ENCODE peak calls at places on chromosomes 7 and 10, in four cellular contexts. P is HEK293T, G is IMR-90, N is HepG2. J is an unnamed sample.

GRCh38 chr10:132987671-132988571 is 45.6 kb upstream of the CFAP46 start:
- DNase-seq in G (peak; percentile 87), P (no peak), N (no peak), J (no peak)

GRCh38 chr7:94056796-94057207 is 52.6 kb upstream of the BET1 start:
- DNase-seq in P (no peak), N (no peak), G (peak; percentile 98), J (no peak)

GRCh38 chr10:102405108-102405561 is 9.6 kb downstream of the NFKB2 start:
- DNase-seq in P (no peak), N (no peak), G (no peak), J (no peak)

GRCh38 chr10:129891806-129892205 is 72.3 kb downstream of the EBF3 start:
- DNase-seq in G (no peak), P (no peak), N (no peak), J (no peak)

GRCh38 chr7:30594055-30594539 is 581 bp upstream of the GARS1 start:
- DNase-seq in G (peak; percentile 24), P (peak; percentile 37), N (peak; percentile 60), J (peak; percentile 60)

GRCh38 chr10:31650010-31650409 is 278.6 kb downstream of the ARHGAP12 start:
- DNase-seq in P (no peak), G (peak; percentile 92), N (no peak), J (no peak)

GRCh38 chr7:101154693-101155102 is 422 bp downstream of the AP1S1 start:
- DNase-seq in P (no peak), G (no peak), N (no peak), J (no peak)

GRCh38 chr10:72080042-72081035 is 8.0 kb downstream of the SPOCK2 start:
- DNase-seq in N (no peak), G (no peak), P (no peak), J (no peak)

GRCh38 chr7:128830231-128831177 is at the start of gene FLNC:
- DNase-seq in G (peak; percentile 71), N (no peak), P (peak; percentile 45), J (peak; percentile 74)

GRCh38 chr10:59896186-59896585 is 10.2 kb downstream of the CCDC6 start:
- DNase-seq in P (no peak), N (no peak), G (no peak), J (no peak)

GRCh38 chr10:37379991-37380390 is 254.6 kb downstream of the ANKRD30A start:
- DNase-seq in G (no peak), P (no peak), N (no peak), J (no peak)

GRCh38 chr10:100863433-100863832 is 49.3 kb upstream of the SLF2 start:
- DNase-seq in P (no peak), G (no peak), N (no peak), J (no peak)

GRCh38 chr10:123995082-123995460 is 98.3 kb downstream of the CHST15 start:
- DNase-seq in N (no peak), P (no peak), G (peak; percentile 2), J (no peak)

GRCh38 chr7:158191671-158192070 is 396.0 kb downstream of the PTPRN2 start:
- DNase-seq in G (no peak), N (no peak), P (no peak), J (no peak)

GRCh38 chr7:46220066-46220630 is 299.1 kb upstream of the IGFBP3 start:
- DNase-seq in P (no peak), N (no peak), G (peak; percentile 23), J (no peak)

GRCh38 chr10:61994404-61995031 is 93.0 kb downstream of the ARID5B start:
- DNase-seq in N (no peak), P (no peak), G (no peak), J (no peak)

GRCh38 chr7:95886501-95887090 is 114.2 kb downstream of the DYNC1I1 start:
- DNase-seq in G (peak; percentile 19), P (no peak), N (peak; percentile 35), J (no peak)

GRCh38 chr7:44759246-44759645 is 10.6 kb downstream of the ZMIZ2 start:
- DNase-seq in P (no peak), G (no peak), N (no peak), J (no peak)

GRCh38 chr7:138204285-138204988 is 128.2 kb downstream of the AKR1D1 start:
- DNase-seq in N (no peak), P (peak; percentile 36), G (no peak), J (no peak)

GRCh38 chr10:71638087-71638576 is 81.4 kb downstream of the C10orf105 start:
- DNase-seq in G (no peak), P (no peak), N (peak; percentile 93), J (peak; percentile 89)

GRCh38 chr7:30971840-30972563 is 8.2 kb downstream of the GHRHR start:
- DNase-seq in N (no peak), P (no peak), G (no peak), J (no peak)

GRCh38 chr7:51649-52048 is 140.7 kb upstream of the FAM20C start:
- DNase-seq in N (no peak), G (no peak), P (no peak), J (no peak)

GRCh38 chr10:90470971-90471370 is 386.9 kb downstream of the HTR7 start:
- DNase-seq in P (no peak), N (no peak), G (no peak), J (no peak)

GRCh38 chr7:126483972-126484371 is 768.8 kb downstream of the GRM8 start:
- DNase-seq in P (no peak), G (no peak), N (no peak), J (no peak)

GRCh38 chr7:44225566-44226395 is 25.0 kb downstream of the YKT6 start:
- DNase-seq in N (no peak), G (no peak), P (no peak), J (no peak)

GRCh38 chr10:63494951-63495350 is 26.2 kb upstream of the REEP3 start:
- DNase-seq in G (no peak), N (no peak), P (no peak), J (no peak)

GRCh38 chr10:114519306-114519669 is 115.0 kb upstream of the AFAP1L2 start:
- DNase-seq in P (no peak), G (no peak), N (no peak), J (no peak)

GRCh38 chr10:76675951-76676587 is 961.5 kb downstream of the KCNMA1 start:
- DNase-seq in N (no peak), P (no peak), G (no peak), J (no peak)
- TF ChIP-seq BHLHE40 in N (no peak), P (no peak), G (no peak), J (no peak)

GRCh38 chr10:44193156-44193555 is 191.7 kb downstream of the CXCL12 start:
- DNase-seq in N (no peak), P (no peak), G (no peak), J (no peak)
- TF ChIP-seq BHLHE40 in N (no peak), P (no peak), G (no peak), J (no peak)

GRCh38 chr10:73956476-73957338 is 41.2 kb upstream of the VCL start:
- DNase-seq in P (no peak), N (no peak), G (peak; percentile 62), J (peak; percentile 92)
- TF ChIP-seq BHLHE40 in P (no peak), N (no peak), G (no peak), J (peak; percentile 41)

GRCh38 chr7:106425017-106425719 is 140.4 kb upstream of the NAMPT start:
- DNase-seq in N (no peak), G (peak; percentile 100), P (no peak), J (no peak)
- TF ChIP-seq BHLHE40 in N (no peak), G (peak; percentile 81), P (no peak), J (peak; percentile 54)

GRCh38 chr10:51057925-51058324 is 16.4 kb upstream of the PRKG1 start:
- DNase-seq in P (no peak), G (no peak), N (no peak), J (no peak)

GRCh38 chr10:51063166-51063565 is 11.1 kb upstream of the PRKG1 start:
- DNase-seq in P (no peak), N (no peak), G (no peak), J (no peak)

DNA sequence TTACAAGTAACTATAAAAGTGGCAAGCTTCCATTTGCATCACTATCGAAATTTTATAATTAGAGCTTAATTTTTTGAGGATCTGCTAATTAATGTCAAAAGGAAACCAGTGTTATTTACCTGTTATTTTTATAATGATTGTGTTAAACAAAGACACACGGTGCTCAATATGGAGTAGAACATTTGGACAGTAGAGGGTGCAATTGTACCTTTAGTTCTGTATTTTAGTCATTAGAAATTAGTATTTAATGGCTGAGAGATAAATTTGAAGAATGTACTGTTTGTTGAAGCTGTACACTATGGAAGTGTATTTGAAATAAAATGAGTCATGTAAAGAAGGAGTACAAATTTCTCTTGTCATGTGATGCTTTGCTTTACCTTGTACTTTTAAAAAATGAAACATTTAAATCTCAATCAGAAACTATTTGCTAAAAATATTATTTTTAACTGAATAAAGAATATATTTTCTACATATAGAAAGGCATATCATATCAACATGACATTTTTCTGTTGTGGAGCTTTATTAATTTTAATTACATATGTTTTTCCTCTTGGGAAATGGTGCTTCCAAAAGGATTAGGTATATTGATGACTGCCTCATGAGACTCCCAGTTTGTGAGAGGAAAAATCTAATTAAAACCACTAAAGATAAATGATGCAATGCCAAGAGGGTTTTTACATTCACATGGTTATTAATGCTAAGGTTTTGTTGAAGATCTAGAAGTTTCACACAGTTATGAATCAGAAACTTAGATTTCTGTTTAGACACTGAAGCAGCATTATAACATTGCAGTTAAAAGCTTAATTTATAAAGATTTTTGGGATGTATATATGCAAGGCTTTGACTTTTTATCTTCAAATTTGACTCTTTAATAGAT is 10.4 kb upstream of the PRKG1 start:
- DNase-seq in N (peak; percentile 7), G (peak; percentile 77), P (no peak), J (no peak)
- TF ChIP-seq BHLHE40 in N (no peak), G (no peak), P (no peak), J (no peak)